ENCODE peak calls at places on chromosome 13, in five cellular contexts. F is H9, X is H1, E is neuronal stem cell, L is trophoblast cell. G is an unnamed sample.

GRCh38 chr13:88154001-88154400 is 482.8 kb downstream of the SLITRK5 start:
- DNase-seq in F (no peak), E (no peak), X (no peak), L (no peak), G (no peak)

GRCh38 chr13:45875951-45876350 is 24.4 kb upstream of the SIAH3 start:
- DNase-seq in F (no peak), L (peak), X (no peak), E (no peak), G (no peak)

GRCh38 chr13:45398862-45399261 is 19.3 kb downstream of the SLC25A30 start:
- DNase-seq in L (no peak), X (no peak), E (no peak), F (no peak), G (no peak)

GRCh38 chr13:37417042-37417441 is 181.5 kb downstream of the POSTN start:
- DNase-seq in E (no peak), F (no peak), X (no peak), L (no peak), G (peak)

GRCh38 chr13:44223785-44224432 is 149.7 kb upstream of the SERP2 start:
- DNase-seq in X (no peak), L (peak), F (no peak), E (no peak), G (no peak)

GRCh38 chr13:51821666-51822065 is 17.7 kb upstream of the DHRS12 start:
- DNase-seq in F (no peak), E (no peak), L (no peak), X (no peak), G (no peak)

GRCh38 chr13:108528303-108528702 is 101.1 kb upstream of the MYO16 start:
- DNase-seq in X (no peak), L (no peak), F (no peak), E (no peak), G (no peak)

GRCh38 chr13:71412231-71412630 is 454.8 kb downstream of the DACH1 start:
- DNase-seq in F (no peak), X (no peak), E (no peak), L (no peak), G (peak)

GRCh38 chr13:89061821-89062220 is 1390.7 kb downstream of the SLITRK5 start:
- DNase-seq in E (no peak), F (no peak), L (no peak), X (no peak), G (no peak)

GRCh38 chr13:113939129-113939904 is 34.6 kb downstream of the C13orf46 start:
- DNase-seq in X (no peak), L (no peak), F (no peak), E (no peak), G (no peak)

GRCh38 chr13:114259374-114259773 is 22.0 kb upstream of the UPF3A start:
- DNase-seq in F (no peak), X (no peak), E (no peak), L (no peak), G (no peak)

GRCh38 chr13:69720278-69720983 is 387.2 kb upstream of the ATXN8OS start:
- DNase-seq in X (no peak), E (no peak), L (no peak), F (no peak), G (no peak)

GRCh38 chr13:24982333-24982999 is 113.5 kb upstream of the PABPC3 start:
- DNase-seq in E (no peak), X (no peak), F (no peak), L (no peak), G (no peak)

GRCh38 chr13:98571955-98572662 is 4.8 kb downstream of the STK24 start:
- DNase-seq in F (no peak), L (no peak), E (no peak), X (no peak), G (peak)

GRCh38 chr13:41259875-41260501 is 3.4 kb downstream of the MTRF1 start:
- DNase-seq in L (no peak), X (no peak), F (no peak), E (no peak), G (no peak)

GRCh38 chr13:59771272-59771671 is 392.5 kb downstream of the DIAPH3 start:
- DNase-seq in X (no peak), F (no peak), E (no peak), L (peak), G (peak)

GRCh38 chr13:69264362-69265334 is 843.0 kb upstream of the ATXN8OS start:
- DNase-seq in X (no peak), F (no peak), E (no peak), L (no peak), G (no peak)

GRCh38 chr13:108033800-108034707 is 181.3 kb downstream of the LIG4 start:
- DNase-seq in E (no peak), X (no peak), F (no peak), L (no peak), G (peak)

GRCh38 chr13:29859971-29860370 is 9.6 kb upstream of the UBL3 start:
- DNase-seq in L (peak), X (no peak), E (no peak), F (no peak), G (peak)

GRCh38 chr13:83024955-83025594 is 857.2 kb downstream of the SLITRK1 start:
- DNase-seq in E (no peak), F (no peak), L (no peak), X (no peak), G (peak)

GRCh38 chr13:42754801-42755513 is 26.4 kb upstream of the FAM216B start:
- DNase-seq in E (no peak), X (no peak), F (no peak), L (no peak), G (no peak)

GRCh38 chr13:77883328-77883727 is 35.3 kb downstream of the EDNRB start:
- DNase-seq in L (no peak), E (no peak), X (no peak), F (no peak), G (no peak)

GRCh38 chr13:76871332-76871945 is 14.8 kb downstream of the KCTD12 start:
- DNase-seq in F (no peak), E (no peak), X (no peak), L (no peak), G (no peak)

GRCh38 chr13:74052402-74052928 is 81.7 kb downstream of the KLF12 start:
- DNase-seq in X (no peak), F (no peak), L (no peak), E (no peak), G (no peak)

GRCh38 chr13:50133277-50133953 is 118.2 kb downstream of the KCNRG start:
- DNase-seq in E (peak), X (no peak), F (peak), L (no peak), G (no peak)

GRCh38 chr13:100530645-100531044 is 57.9 kb downstream of the GGACT start:
- DNase-seq in L (no peak), E (no peak), F (peak), X (no peak), G (peak)

GRCh38 chr13:98155475-98156111 is 12.7 kb downstream of the FARP1 start:
- DNase-seq in X (no peak), L (no peak), F (no peak), E (no peak), G (peak)

GRCh38 chr13:98509271-98510155 is 67.4 kb downstream of the STK24 start:
- DNase-seq in E (no peak), F (no peak), X (no peak), L (peak), G (peak)

GRCh38 chr13:109941951-109942350 is 155.6 kb upstream of the IRS2 start:
- DNase-seq in E (no peak), X (no peak), F (no peak), L (peak), G (no peak)

GRCh38 chr13:63551731-63552130 is 2136.1 kb upstream of the PCDH20 start:
- DNase-seq in L (peak), F (no peak), E (no peak), X (no peak), G (no peak)

GRCh38 chr13:96052655-96053002 is 572 bp downstream of the UGGT2 start:
- DNase-seq in E (no peak), L (peak), F (no peak), X (no peak), G (peak)

GRCh38 chr13:42781362-42781761 is at the start of gene FAM216B:
- DNase-seq in L (no peak), X (no peak), E (no peak), F (no peak), G (peak)

GRCh38 chr13:50526771-50527567 is 316.5 kb downstream of the DLEU7 start:
- DNase-seq in X (no peak), L (no peak), E (no peak), F (no peak), G (no peak)

GRCh38 chr13:40167327-40167726 is 499.1 kb downstream of the FOXO1 start:
- DNase-seq in L (no peak), X (no peak), E (no peak), F (no peak), G (no peak)
- H2BK12ac ChIP-seq in L (no peak), X (no peak), E (no peak), F (no peak), G (no peak)

DNA sequence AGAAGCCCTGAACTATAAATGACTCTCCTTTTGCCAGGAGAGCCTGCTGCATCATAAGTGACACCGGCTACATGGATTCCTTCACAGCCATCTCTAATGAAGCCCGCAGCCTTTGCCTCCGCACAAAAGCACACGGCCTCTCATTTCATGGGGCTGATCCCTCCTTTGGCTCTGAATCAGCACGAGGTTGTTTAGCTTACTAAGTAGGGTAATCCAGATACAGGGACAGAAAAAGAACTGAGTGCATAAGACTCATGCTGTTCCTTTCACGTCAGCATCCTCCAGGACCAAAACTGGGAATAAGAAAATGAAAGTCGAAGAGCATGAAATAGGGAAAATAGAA is 136.3 kb downstream of the DCT start:
- DNase-seq in F (no peak), L (no peak), X (no peak), E (peak), G (peak)
- H4K91ac ChIP-seq in F (no peak), L (peak), X (no peak), E (no peak), G (no peak)

DNA sequence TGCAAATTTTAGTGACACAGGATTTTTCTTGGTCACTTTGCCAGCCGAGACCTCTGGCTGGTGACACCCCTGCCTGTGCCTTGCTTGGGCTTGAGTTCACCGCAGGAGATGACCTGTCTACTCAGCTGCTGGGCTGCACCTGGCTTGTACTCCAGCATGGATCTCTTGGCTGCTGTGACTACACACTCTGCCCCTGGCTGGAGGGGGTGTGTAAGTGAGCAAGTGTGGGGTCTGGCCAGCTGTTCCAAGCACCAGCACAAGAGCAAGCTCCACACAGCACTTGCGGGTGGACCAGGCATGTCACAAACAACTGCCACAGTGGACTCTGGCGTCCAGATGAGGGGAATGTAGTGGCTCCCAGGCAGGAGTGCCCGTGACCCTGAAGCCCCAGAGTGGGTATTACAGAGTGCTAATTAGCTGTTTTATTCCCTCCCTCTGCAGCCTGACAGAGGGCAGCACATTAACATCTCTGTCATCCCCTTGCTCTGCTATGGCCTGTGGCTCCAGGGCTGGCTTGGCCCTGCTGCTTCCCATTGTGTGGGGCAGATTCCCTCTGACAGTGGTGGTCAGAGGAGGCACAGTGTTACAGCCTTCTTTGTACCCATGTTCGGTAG is 1387.2 kb downstream of the OLFM4 start:
- DNase-seq in L (no peak), E (no peak), X (no peak), F (peak), G (no peak)
- H2BK12ac ChIP-seq in L (no peak), E (no peak), X (no peak), F (no peak), G (no peak)

GRCh38 chr13:112871742-112872141 is 97.3 kb upstream of the MCF2L start:
- DNase-seq in E (no peak), L (no peak), X (no peak), F (no peak), G (no peak)
- H4K91ac ChIP-seq in E (no peak), L (no peak), X (no peak), F (no peak), G (no peak)

DNA sequence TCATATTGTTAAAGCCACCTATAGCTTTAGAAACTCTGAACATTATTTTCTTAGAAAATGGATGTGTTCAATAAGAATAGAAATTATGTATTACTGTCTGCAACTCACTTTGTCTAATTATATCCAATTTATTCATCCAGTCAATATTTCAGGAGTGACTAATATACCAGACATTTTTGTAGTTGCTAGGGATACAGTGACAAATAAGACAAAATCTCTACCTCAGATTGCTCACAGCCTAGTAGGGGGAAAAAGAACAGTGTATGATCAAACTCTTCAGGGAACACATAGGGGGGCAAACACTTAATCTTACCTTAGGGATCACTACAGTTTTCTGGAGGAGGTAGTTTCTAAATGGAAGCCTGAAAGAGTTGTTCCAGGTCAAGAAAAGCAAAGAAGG is 8.6 kb downstream of the BRCA2 start:
- DNase-seq in X (no peak), L (peak), F (no peak), E (no peak), G (peak)
- H2BK12ac ChIP-seq in X (no peak), L (no peak), F (no peak), E (no peak), G (no peak)

GRCh38 chr13:22061806-22062391 is 391.0 kb downstream of the FGF9 start:
- DNase-seq in F (no peak), L (no peak), E (no peak), X (no peak), G (no peak)

GRCh38 chr13:22061371-22061805 is 390.5 kb downstream of the FGF9 start:
- DNase-seq in X (no peak), L (peak), E (no peak), F (peak), G (no peak)

GRCh38 chr13:22062478-22063205 is 391.8 kb downstream of the FGF9 start:
- DNase-seq in X (no peak), F (no peak), L (peak), E (no peak), G (no peak)

GRCh38 chr13:22063416-22064124 is 392.7 kb downstream of the FGF9 start:
- DNase-seq in E (no peak), L (peak), X (no peak), F (no peak), G (no peak)

GRCh38 chr13:22064854-22065646 is 394.2 kb downstream of the FGF9 start:
- DNase-seq in F (no peak), X (no peak), E (peak), L (no peak), G (no peak)
- H4K91ac ChIP-seq in F (no peak), X (no peak), E (no peak), L (no peak), G (no peak)

GRCh38 chr13:48318714-48319457 is 15.3 kb downstream of the RB1 start:
- DNase-seq in X (no peak), F (no peak), E (no peak), L (peak), G (no peak)
- H2BK12ac ChIP-seq in X (no peak), F (no peak), E (no peak), L (no peak), G (no peak)

DNA sequence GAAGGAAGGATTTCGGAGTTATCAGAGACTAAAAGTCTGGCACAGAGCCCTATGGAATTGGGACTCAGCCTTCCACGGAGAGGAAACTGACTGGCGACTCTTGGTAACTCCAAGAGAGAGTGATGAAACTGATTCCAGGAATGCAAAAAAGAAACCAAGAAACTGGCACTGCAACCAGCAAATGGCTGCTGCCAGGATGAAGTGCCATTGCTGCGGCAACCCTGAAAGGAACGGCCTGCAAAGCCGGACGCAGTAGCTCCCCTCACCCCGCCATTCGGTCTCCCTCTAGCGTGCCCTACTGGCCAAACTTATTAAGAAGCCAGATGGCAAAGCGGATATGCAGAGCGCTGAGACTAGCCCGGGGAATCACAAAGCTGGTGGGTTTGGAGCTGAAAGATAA is 236.0 kb downstream of the PCDH9 start:
- DNase-seq in X (peak), L (peak), E (peak), F (peak), G (peak)
- H4K91ac ChIP-seq in X (no peak), L (no peak), E (no peak), F (no peak), G (no peak)

DNA sequence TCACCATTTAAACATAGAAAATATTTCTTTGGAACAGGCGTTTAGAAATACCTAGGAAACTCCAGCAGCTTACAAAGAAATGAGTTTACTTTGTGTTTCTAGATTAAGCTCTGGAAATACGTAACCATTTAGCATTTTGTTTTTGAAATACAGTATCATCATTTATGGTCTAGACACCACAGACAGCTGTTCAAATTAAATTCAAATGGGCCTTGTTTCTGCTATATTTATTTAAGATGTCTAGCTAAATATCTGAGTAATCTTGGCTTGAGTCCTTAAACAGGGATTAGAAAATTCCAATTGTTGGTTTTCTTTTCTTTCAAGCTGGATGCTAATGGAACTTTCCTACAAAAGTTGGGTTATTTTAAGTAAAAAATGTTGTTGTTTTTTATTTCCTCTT is 228.6 kb downstream of the NDFIP2 start:
- DNase-seq in F (no peak), L (no peak), E (no peak), X (no peak), G (no peak)
- H2BK12ac ChIP-seq in F (no peak), L (no peak), E (no peak), X (no peak), G (no peak)

G was measured in mesenchymal stem cell.